ENCODE peak calls at places on chromosomes 2 and 18, in six cellular contexts. One of them, this sample, is unnamed.
A peak's percentile ranks its signal among the peaks of the same experiment; 100 is the strongest.

GRCh38 chr2:182241936-182242335 is 184.9 kb downstream of the PDE1A start:
- DNase-seq in CD8-positive, alpha-beta T cell: no peak
- DNase-seq in A549: no peak
- DNase-seq in breast epithelium: no peak
- DNase-seq in stomach: no peak
- DNase-seq in left lung: no peak
- DNase-seq in this sample: no peak

GRCh38 chr2:47494267-47495130 is 91.5 kb downstream of the MSH2 start:
- DNase-seq in CD8-positive, alpha-beta T cell: no peak
- DNase-seq in A549: no peak
- DNase-seq in breast epithelium: no peak
- DNase-seq in stomach: no peak
- DNase-seq in left lung: peak; percentile 52
- DNase-seq in this sample: no peak

GRCh38 chr18:21740724-21741510 is at the start of gene MIB1:
- DNase-seq in CD8-positive, alpha-beta T cell: peak; percentile 22
- DNase-seq in A549: peak; percentile 18
- DNase-seq in breast epithelium: no peak
- DNase-seq in stomach: peak; percentile 99
- DNase-seq in left lung: peak; percentile 90
- DNase-seq in this sample: peak; percentile 36

GRCh38 chr2:50611261-50612020 is 420.5 kb downstream of the NRXN1 start:
- DNase-seq in CD8-positive, alpha-beta T cell: no peak
- DNase-seq in A549: no peak
- DNase-seq in breast epithelium: no peak
- DNase-seq in stomach: no peak
- DNase-seq in left lung: no peak
- DNase-seq in this sample: peak; percentile 64

GRCh38 chr2:43132523-43133301 is 93.7 kb downstream of the ZFP36L2 start:
- DNase-seq in CD8-positive, alpha-beta T cell: no peak
- DNase-seq in A549: no peak
- DNase-seq in breast epithelium: no peak
- DNase-seq in stomach: no peak
- DNase-seq in left lung: peak; percentile 86
- DNase-seq in this sample: no peak

GRCh38 chr18:35024965-35025364 is 16.2 kb upstream of the MAPRE2 start:
- DNase-seq in CD8-positive, alpha-beta T cell: no peak
- DNase-seq in A549: no peak
- DNase-seq in breast epithelium: peak; percentile 55
- DNase-seq in stomach: peak; percentile 81
- DNase-seq in left lung: no peak
- DNase-seq in this sample: no peak

GRCh38 chr2:207682557-207682956 is 28.9 kb upstream of the CCNYL1 start:
- DNase-seq in CD8-positive, alpha-beta T cell: no peak
- DNase-seq in A549: no peak
- DNase-seq in breast epithelium: no peak
- DNase-seq in stomach: no peak
- DNase-seq in left lung: no peak
- DNase-seq in this sample: no peak

GRCh38 chr18:58125183-58125582 is 81.2 kb downstream of the NEDD4L start:
- DNase-seq in CD8-positive, alpha-beta T cell: no peak
- DNase-seq in A549: no peak
- DNase-seq in breast epithelium: no peak
- DNase-seq in stomach: no peak
- DNase-seq in left lung: no peak
- DNase-seq in this sample: no peak

GRCh38 chr2:47916437-47916836 is 10.1 kb upstream of the FBXO11 start:
- DNase-seq in CD8-positive, alpha-beta T cell: no peak
- DNase-seq in A549: no peak
- DNase-seq in breast epithelium: no peak
- DNase-seq in stomach: no peak
- DNase-seq in left lung: no peak
- DNase-seq in this sample: no peak

GRCh38 chr18:32278148-32278799 is 88.4 kb downstream of the MEP1B start:
- DNase-seq in CD8-positive, alpha-beta T cell: no peak
- DNase-seq in A549: no peak
- DNase-seq in breast epithelium: no peak
- DNase-seq in stomach: no peak
- DNase-seq in left lung: no peak
- DNase-seq in this sample: no peak

GRCh38 chr2:98825404-98825803 is 94.5 kb upstream of the MGAT4A start:
- DNase-seq in CD8-positive, alpha-beta T cell: no peak
- DNase-seq in A549: no peak
- DNase-seq in breast epithelium: no peak
- DNase-seq in stomach: no peak
- DNase-seq in left lung: no peak
- DNase-seq in this sample: no peak

GRCh38 chr2:231743376-231744116 is 35.2 kb downstream of the PTMA start:
- DNase-seq in CD8-positive, alpha-beta T cell: no peak
- DNase-seq in A549: no peak
- DNase-seq in breast epithelium: no peak
- DNase-seq in stomach: no peak
- DNase-seq in left lung: no peak
- DNase-seq in this sample: no peak

GRCh38 chr2:207394812-207395534 is 134.8 kb upstream of the CREB1 start:
- DNase-seq in CD8-positive, alpha-beta T cell: no peak
- DNase-seq in A549: peak; percentile 34
- DNase-seq in breast epithelium: no peak
- DNase-seq in stomach: no peak
- DNase-seq in left lung: no peak
- DNase-seq in this sample: no peak

GRCh38 chr18:12768622-12769021 is 65.8 kb downstream of the PSMG2 start:
- DNase-seq in CD8-positive, alpha-beta T cell: no peak
- DNase-seq in A549: no peak
- DNase-seq in breast epithelium: no peak
- DNase-seq in stomach: no peak
- DNase-seq in left lung: no peak
- DNase-seq in this sample: no peak

GRCh38 chr2:73939419-73939818 is 12.7 kb downstream of the DGUOK start:
- DNase-seq in CD8-positive, alpha-beta T cell: no peak
- DNase-seq in A549: no peak
- DNase-seq in breast epithelium: no peak
- DNase-seq in stomach: peak; percentile 55
- DNase-seq in left lung: no peak
- DNase-seq in this sample: no peak

GRCh38 chr2:45452866-45453265 is 158.2 kb downstream of the SRBD1 start:
- DNase-seq in CD8-positive, alpha-beta T cell: no peak
- DNase-seq in A549: no peak
- DNase-seq in breast epithelium: no peak
- DNase-seq in stomach: no peak
- DNase-seq in left lung: no peak
- DNase-seq in this sample: no peak

GRCh38 chr2:162768646-162769045 is 69.9 kb downstream of the KCNH7 start:
- DNase-seq in CD8-positive, alpha-beta T cell: no peak
- DNase-seq in A549: no peak
- DNase-seq in breast epithelium: no peak
- DNase-seq in stomach: no peak
- DNase-seq in left lung: no peak
- DNase-seq in this sample: peak; percentile 17

DNA sequence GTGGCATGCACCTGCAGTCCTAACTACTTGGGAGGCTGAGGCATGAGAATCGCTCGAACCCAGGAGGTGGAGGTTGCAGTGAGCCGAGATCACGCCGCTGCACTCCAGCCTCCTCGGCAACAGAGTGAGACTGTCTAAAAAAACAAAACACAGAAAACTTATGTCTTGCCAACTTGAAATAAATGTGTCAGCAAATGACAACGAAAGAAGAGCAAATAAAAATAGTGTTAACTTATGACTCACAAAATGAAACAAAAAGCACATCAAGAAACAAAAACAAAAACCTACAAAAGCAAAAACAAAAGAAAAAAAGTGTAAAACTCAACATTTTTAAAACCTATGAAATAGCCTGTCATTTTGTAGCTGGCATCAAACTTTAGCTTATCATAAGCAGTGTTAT is 65.2 kb downstream of the KCNH7 start:
- DNase-seq in CD8-positive, alpha-beta T cell: no peak
- DNase-seq in A549: no peak
- DNase-seq in breast epithelium: no peak
- DNase-seq in stomach: no peak
- DNase-seq in left lung: peak; percentile 19
- DNase-seq in this sample: no peak
- TF ChIP-seq CTCF in CD8-positive, alpha-beta T cell: no peak
- TF ChIP-seq CTCF in A549: no peak
- TF ChIP-seq CTCF in breast epithelium: no peak
- TF ChIP-seq CTCF in stomach: no peak
- TF ChIP-seq CTCF in left lung: no peak
- TF ChIP-seq CTCF in this sample: no peak

DNA sequence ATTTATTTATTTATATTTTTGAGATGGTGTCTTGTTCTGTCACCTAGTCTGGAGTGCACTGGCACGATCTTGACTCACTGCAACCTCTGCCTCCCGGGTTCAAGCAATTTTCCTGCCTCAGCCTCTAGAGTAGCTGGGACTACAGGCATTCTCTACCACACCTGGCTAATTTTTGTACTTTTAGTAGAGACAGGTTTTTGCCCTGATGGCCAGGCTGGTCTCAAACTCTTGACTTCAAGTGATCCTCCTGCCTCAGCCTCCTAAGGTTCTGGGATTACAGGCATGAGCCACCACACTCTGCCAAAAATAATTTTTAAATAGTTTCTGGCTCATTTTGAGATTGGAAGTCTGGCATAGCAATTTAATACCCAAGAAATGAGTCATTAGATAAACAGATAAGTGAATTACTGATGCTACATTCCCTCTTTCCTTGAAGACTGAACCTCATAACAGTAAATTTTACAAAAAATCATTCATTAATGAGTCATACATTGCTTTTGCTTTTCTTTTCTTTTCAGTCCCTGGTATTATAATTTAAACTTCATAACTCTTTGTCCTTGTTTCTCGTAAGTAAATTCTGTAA is 881.6 kb upstream of the PIK3C3 start:
- DNase-seq in CD8-positive, alpha-beta T cell: no peak
- DNase-seq in A549: no peak
- DNase-seq in breast epithelium: no peak
- DNase-seq in stomach: no peak
- DNase-seq in left lung: no peak
- DNase-seq in this sample: no peak
- H3K27ac ChIP-seq in CD8-positive, alpha-beta T cell: no peak overlapping the region
- H3K27ac ChIP-seq in A549: no peak overlapping the region
- H3K27ac ChIP-seq in breast epithelium: no peak overlapping the region
- H3K27ac ChIP-seq in stomach: no peak overlapping the region
- H3K27ac ChIP-seq in left lung: no peak overlapping the region
- H3K27ac ChIP-seq in this sample: no peak overlapping the region

DNA sequence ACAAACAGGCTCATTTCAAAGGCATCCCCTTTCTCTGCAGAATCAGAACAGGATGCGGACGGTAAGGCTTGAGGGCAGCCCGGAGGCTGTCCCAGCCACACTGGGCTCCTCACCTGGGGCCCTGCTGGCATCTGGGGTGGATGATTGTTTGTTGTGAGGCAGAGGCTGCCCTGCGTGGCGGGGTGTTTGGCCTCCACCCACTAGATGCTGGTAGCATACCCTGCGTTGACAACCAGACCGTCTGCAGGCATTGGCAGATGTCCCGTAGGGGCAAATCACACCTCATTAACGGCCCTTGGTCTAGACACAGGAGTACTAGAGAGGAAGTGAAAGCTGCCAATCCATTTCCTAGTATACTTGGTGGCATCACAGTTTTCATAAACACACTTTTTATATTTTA is 52.3 kb downstream of the MBP start:
- DNase-seq in CD8-positive, alpha-beta T cell: no peak
- DNase-seq in A549: no peak
- DNase-seq in breast epithelium: no peak
- DNase-seq in stomach: no peak
- DNase-seq in left lung: no peak
- DNase-seq in this sample: no peak
- H3K4me3 ChIP-seq in CD8-positive, alpha-beta T cell: no peak overlapping the region
- H3K4me3 ChIP-seq in A549: no peak overlapping the region
- H3K4me3 ChIP-seq in breast epithelium: no peak overlapping the region
- H3K4me3 ChIP-seq in stomach: no peak overlapping the region
- H3K4me3 ChIP-seq in left lung: no peak overlapping the region
- H3K4me3 ChIP-seq in this sample: no peak overlapping the region

GRCh38 chr2:88180594-88181240 is 10.6 kb downstream of the THNSL2 start:
- DNase-seq in CD8-positive, alpha-beta T cell: no peak
- DNase-seq in A549: no peak
- DNase-seq in breast epithelium: no peak
- DNase-seq in stomach: no peak
- DNase-seq in left lung: no peak
- DNase-seq in this sample: no peak
- TF ChIP-seq CTCF in CD8-positive, alpha-beta T cell: no peak
- TF ChIP-seq CTCF in A549: no peak
- TF ChIP-seq CTCF in breast epithelium: no peak
- TF ChIP-seq CTCF in stomach: no peak
- TF ChIP-seq CTCF in left lung: no peak
- TF ChIP-seq CTCF in this sample: no peak

DNA sequence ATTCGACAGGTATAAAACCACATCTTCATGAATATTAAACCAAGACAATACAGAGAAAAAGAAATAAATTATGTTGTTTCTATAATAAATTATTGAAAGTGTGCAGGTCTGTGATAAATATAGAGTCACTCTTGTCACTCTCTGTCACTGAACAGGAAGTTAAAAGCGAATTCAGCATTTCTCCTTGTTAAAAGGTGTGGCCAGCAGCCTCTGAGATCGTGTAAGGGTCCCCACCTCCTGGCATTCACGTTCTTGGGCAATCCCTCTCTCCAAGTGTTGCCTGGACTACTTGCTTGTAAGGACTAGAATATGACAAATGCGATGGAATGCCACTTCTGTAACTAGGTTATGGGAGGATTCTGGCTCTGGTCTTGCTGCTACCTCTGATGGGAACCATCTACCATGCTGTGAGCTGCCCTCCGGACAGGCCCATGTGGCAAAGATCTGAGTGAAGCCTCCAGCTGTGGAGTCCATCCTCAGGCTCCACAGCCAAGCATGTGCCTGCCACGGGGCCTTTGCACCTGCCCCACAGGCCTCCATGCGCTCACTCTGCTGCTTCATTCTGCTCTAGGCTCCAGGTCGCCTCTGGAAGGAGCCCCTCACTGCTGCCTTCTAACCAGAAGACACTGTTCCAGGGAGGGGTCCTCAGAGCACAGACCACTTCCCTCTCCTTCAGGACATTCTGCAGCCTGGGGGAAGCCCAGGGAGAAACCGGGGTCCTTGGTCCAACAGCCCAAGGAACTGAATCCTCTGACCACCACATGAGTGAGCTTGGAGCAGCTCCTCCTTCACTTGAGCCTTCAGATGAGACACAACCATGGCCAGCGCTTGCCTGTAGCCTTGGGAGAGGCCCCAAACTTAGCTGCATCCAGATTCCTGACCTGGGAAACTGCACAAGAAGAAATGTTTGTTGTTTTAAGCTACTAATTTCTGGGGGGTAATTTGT is 202.9 kb upstream of the HDAC4 start:
- DNase-seq in CD8-positive, alpha-beta T cell: no peak
- DNase-seq in A549: no peak
- DNase-seq in breast epithelium: no peak
- DNase-seq in stomach: no peak
- DNase-seq in left lung: no peak
- DNase-seq in this sample: no peak
- H3K27ac ChIP-seq in CD8-positive, alpha-beta T cell: no peak overlapping the region
- H3K27ac ChIP-seq in A549: no peak overlapping the region
- H3K27ac ChIP-seq in breast epithelium: no peak overlapping the region
- H3K27ac ChIP-seq in stomach: no peak overlapping the region
- H3K27ac ChIP-seq in left lung: no peak overlapping the region
- H3K27ac ChIP-seq in this sample: no peak overlapping the region

DNA sequence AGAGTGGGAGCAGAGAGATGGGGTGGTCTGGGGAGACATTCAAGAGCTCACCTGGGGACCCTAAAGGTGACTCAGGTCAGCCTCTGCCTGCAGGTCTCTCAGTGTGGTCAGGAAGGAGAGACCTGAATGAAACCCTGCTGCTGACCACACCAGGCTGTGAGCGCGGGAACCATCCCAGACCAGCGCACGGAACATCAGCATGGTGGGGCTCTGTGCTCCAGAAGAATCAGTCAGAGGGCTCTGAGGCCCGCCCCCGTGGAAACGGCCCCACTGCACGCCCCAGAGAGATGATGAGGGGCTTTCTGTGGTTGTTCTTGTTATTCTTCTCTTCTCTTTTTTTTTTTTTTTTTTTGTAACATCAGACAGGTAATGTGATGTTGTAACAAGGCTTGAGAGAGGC is 302.3 kb downstream of the EIPR1 start:
- DNase-seq in CD8-positive, alpha-beta T cell: no peak
- DNase-seq in A549: no peak
- DNase-seq in breast epithelium: no peak
- DNase-seq in stomach: no peak
- DNase-seq in left lung: no peak
- DNase-seq in this sample: no peak
- H3K4me3 ChIP-seq in CD8-positive, alpha-beta T cell: no peak overlapping the region
- H3K4me3 ChIP-seq in A549: no peak overlapping the region
- H3K4me3 ChIP-seq in breast epithelium: no peak overlapping the region
- H3K4me3 ChIP-seq in stomach: no peak overlapping the region
- H3K4me3 ChIP-seq in left lung: no peak overlapping the region
- H3K4me3 ChIP-seq in this sample: no peak overlapping the region